ENCODE peak calls at places on chromosome 10, in six cellular contexts. F is brain microvascular endothelial cell, R is testis, W is kidney epithelial cell, O is body of pancreas, T is heart right ventricle. D is an unnamed sample.

GRCh38 chr10:26214004-26214403 is 2.6 kb upstream of the GAD2 start:
- DNase-seq in R (no peak), W (no peak), F (no peak), O (no peak), T (no peak), D (no peak)

GRCh38 chr10:105586451-105587098 is 945.5 kb downstream of the SORCS3 start:
- DNase-seq in O (no peak), R (no peak), W (no peak), T (no peak), F (no peak), D (no peak)

GRCh38 chr10:26486985-26487850 is 49.1 kb downstream of the APBB1IP start:
- DNase-seq in O (no peak), T (no peak), F (peak), R (no peak), W (peak), D (peak)

GRCh38 chr10:14306201-14306600 is 24.5 kb downstream of the FRMD4A start:
- DNase-seq in O (no peak), W (no peak), F (no peak), R (no peak), T (no peak), D (no peak)

GRCh38 chr10:7406712-7407333 is 4.0 kb downstream of the SFMBT2 start:
- DNase-seq in F (no peak), W (no peak), O (no peak), T (peak), R (peak), D (no peak)

GRCh38 chr10:101123085-101123814 is 7.8 kb upstream of the TLX1 start:
- DNase-seq in F (no peak), W (no peak), R (no peak), T (no peak), O (no peak), D (no peak)

GRCh38 chr10:124134251-124134650 is 40.9 kb upstream of the CHST15 start:
- DNase-seq in R (no peak), O (no peak), W (no peak), T (no peak), F (no peak), D (no peak)

GRCh38 chr10:43077421-43078171 is 727 bp downstream of the RET start:
- DNase-seq in F (no peak), R (no peak), O (no peak), T (no peak), W (no peak), D (no peak)

GRCh38 chr10:17006631-17007161 is 122.9 kb downstream of the CUBN start:
- DNase-seq in W (no peak), T (peak), R (peak), O (no peak), F (no peak), D (no peak)

GRCh38 chr10:79399242-79399831 is 46.1 kb downstream of the ZCCHC24 start:
- DNase-seq in W (peak), T (peak), O (peak), F (peak), R (peak), D (no peak)

GRCh38 chr10:27998178-27998953 is 513 bp downstream of the ODAD2 start:
- DNase-seq in F (peak), T (peak), O (peak), W (no peak), R (peak), D (peak)

GRCh38 chr10:127919418-127920191 is 12.7 kb downstream of the PTPRE start:
- DNase-seq in W (no peak), O (no peak), T (no peak), R (no peak), F (peak), D (peak)

GRCh38 chr10:103540722-103541121 is 47.2 kb downstream of the NEURL1 start:
- DNase-seq in O (no peak), R (peak), T (no peak), F (no peak), W (no peak), D (no peak)

GRCh38 chr10:99276848-99277486 is 41.3 kb upstream of the HPSE2 start:
- DNase-seq in F (peak), T (no peak), W (no peak), O (no peak), R (no peak), D (no peak)
- TF ChIP-seq CTCF in F (peak), T (no peak), W (peak), O (peak), R (no peak), D (peak)

GRCh38 chr10:1360011-1360580 is 303.9 kb downstream of the WDR37 start:
- DNase-seq in W (no peak), R (no peak), F (no peak), O (no peak), T (no peak), D (no peak)
- TF ChIP-seq CTCF in W (no peak), R (no peak), F (peak), O (no peak), T (peak), D (no peak)

DNA sequence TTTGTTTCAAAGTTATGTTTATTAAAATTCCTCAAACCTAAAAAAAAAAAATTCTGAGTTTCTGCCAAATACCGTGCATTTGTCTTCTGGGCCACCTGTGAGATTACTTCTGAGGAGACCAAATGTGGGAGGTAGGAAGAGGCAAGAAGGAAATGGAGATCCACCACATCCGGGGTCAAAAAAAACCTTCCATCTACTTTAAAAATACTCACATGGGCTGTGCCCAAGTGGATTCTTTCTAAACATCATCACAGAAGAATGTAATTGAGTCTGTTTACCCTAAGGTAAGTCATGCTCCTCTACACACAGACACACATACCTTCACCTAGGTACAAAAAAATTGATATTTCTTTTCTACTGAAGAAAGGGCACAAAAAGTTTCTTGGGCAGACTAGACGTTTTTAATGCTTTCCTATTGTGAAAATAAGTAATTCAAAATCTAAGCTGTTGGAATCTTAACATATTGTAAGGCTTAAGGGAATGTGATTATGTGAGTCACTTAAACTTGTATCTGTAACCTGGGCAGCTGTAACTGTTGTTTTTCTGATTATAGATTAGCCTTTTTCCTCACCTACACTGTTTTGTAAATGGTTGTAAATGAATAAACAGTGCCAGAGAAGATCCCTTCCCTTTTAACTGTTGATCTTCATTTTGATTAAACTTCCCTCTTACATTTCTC is 19.1 kb upstream of the SPOCK2 start:
- DNase-seq in T (no peak), O (no peak), W (peak), F (no peak), R (no peak), D (peak)
- TF ChIP-seq CTCF in T (no peak), O (no peak), W (no peak), F (no peak), R (no peak), D (no peak)

GRCh38 chr10:89554433-89554832 is 19.0 kb upstream of the SLC16A12 start:
- DNase-seq in T (no peak), R (no peak), O (no peak), F (no peak), W (no peak), D (no peak)

GRCh38 chr10:89556590-89556989 is 21.2 kb upstream of the SLC16A12 start:
- DNase-seq in W (peak), R (no peak), O (no peak), T (no peak), F (peak), D (no peak)

GRCh38 chr10:89552213-89552612 is 16.8 kb upstream of the SLC16A12 start:
- DNase-seq in T (no peak), O (no peak), R (no peak), F (no peak), W (no peak), D (no peak)

GRCh38 chr10:89553064-89553734 is 17.8 kb upstream of the SLC16A12 start:
- DNase-seq in F (peak), T (no peak), W (peak), R (no peak), O (no peak), D (no peak)

DNA sequence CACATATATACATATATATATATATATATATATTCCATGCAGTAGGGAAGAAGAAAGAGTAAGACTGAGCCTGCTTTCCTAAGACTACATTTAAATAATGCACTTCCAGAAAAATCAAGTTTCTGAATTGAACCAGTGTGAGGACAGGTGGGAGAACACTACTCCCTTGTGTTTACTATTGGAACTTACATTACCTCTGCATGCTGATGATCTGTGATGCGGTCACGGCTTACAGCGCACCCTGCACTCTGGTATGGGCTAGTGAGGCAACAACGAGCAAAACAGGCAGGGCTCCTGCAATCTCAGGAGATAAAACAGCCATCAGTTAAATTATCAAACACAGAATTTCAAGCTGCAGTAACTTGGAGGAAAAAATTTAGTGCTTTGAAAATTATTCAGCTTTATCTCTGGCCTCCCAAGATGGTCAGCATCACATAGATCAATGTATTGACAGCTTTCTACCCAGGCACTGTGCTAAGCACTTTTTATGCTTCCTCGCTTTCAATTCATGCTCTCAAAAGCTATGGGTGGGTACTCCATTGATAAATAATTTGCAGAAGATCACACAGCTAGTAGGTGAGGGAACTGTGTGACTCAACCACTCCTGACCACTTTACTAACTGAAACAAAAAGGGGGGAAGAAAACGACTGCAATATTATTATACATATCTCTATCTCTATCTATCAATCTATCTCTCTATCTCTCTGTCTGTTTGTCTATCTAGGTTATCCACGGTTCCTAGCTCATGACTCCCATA is 20.5 kb upstream of the SLC16A12 start:
- DNase-seq in R (no peak), O (peak), F (peak), W (no peak), T (no peak), D (no peak)
- TF ChIP-seq CTCF in R (peak), O (no peak), F (peak), W (peak), T (peak), D (no peak)

GRCh38 chr10:58638406-58638805 is 125.7 kb downstream of the BICC1 start:
- DNase-seq in W (no peak), T (no peak), F (peak), R (no peak), O (no peak), D (no peak)

GRCh38 chr10:58642283-58642682 is 129.6 kb downstream of the BICC1 start:
- DNase-seq in T (no peak), F (no peak), O (no peak), R (no peak), W (no peak), D (no peak)

GRCh38 chr10:58641708-58642107 is 129.0 kb downstream of the BICC1 start:
- DNase-seq in W (no peak), F (peak), R (no peak), O (no peak), T (no peak), D (no peak)

GRCh38 chr10:58643029-58643428 is 130.4 kb downstream of the BICC1 start:
- DNase-seq in W (no peak), T (no peak), F (no peak), R (no peak), O (no peak), D (no peak)

GRCh38 chr10:58641095-58641531 is 128.4 kb downstream of the BICC1 start:
- DNase-seq in O (no peak), F (peak), W (peak), R (no peak), T (no peak), D (no peak)
- TF ChIP-seq CTCF in O (no peak), F (peak), W (peak), R (no peak), T (peak), D (no peak)